ENCODE peak calls at places on chromosome 15, in five cellular contexts. B, D, O, U and J are unnamed samples.

GRCh38 chr15:60477991-60478632 is 830 bp downstream of the ICE2 start:
- DNase-seq in B (no peak), D (peak; percentile 29), O (no peak), U (peak; percentile 39), J (peak; percentile 16)

GRCh38 chr15:23690450-23690852 is 3.3 kb upstream of the NDN start:
- DNase-seq in B (no peak), D (peak; percentile 11), O (no peak), U (peak; percentile 53), J (peak; percentile 61)

GRCh38 chr15:40100133-40100946 is 8.3 kb downstream of the BMF start:
- DNase-seq in B (no peak), D (no peak), O (no peak), U (no peak), J (no peak)

GRCh38 chr15:53535886-53536285 is 223.6 kb downstream of the WDR72 start:
- DNase-seq in B (no peak), D (no peak), O (no peak), U (no peak), J (no peak)

GRCh38 chr15:67183443-67184169 is 70.9 kb downstream of the AAGAB start:
- DNase-seq in B (no peak), D (no peak), O (no peak), U (no peak), J (no peak)

GRCh38 chr15:57777034-57777433 is 70.5 kb downstream of the POLR2M start:
- DNase-seq in B (no peak), D (no peak), O (no peak), U (no peak), J (no peak)

GRCh38 chr15:48096355-48096786 is 24.4 kb upstream of the SLC24A5 start:
- DNase-seq in B (no peak), D (no peak), O (no peak), U (no peak), J (no peak)

GRCh38 chr15:63476229-63476632 is 28.2 kb upstream of the USP3 start:
- DNase-seq in B (peak; percentile 65), D (no peak), O (no peak), U (no peak), J (no peak)

GRCh38 chr15:38809621-38810020 is 245.0 kb upstream of the RASGRP1 start:
- DNase-seq in B (no peak), D (no peak), O (no peak), U (no peak), J (no peak)

GRCh38 chr15:27970661-27971392 is 128.3 kb downstream of the OCA2 start:
- DNase-seq in B (no peak), D (no peak), O (no peak), U (no peak), J (no peak)

GRCh38 chr15:77402740-77403379 is 17.0 kb downstream of the PEAK1 start:
- DNase-seq in B (no peak), D (no peak), O (no peak), U (no peak), J (no peak)

GRCh38 chr15:68623301-68623892 is 44.6 kb downstream of the CORO2B start:
- DNase-seq in B (no peak), D (no peak), O (no peak), U (no peak), J (no peak)

GRCh38 chr15:53378096-53378620 is 381.3 kb downstream of the WDR72 start:
- DNase-seq in B (no peak), D (no peak), O (no peak), U (no peak), J (no peak)

GRCh38 chr15:33242669-33243191 is 48.2 kb upstream of the FMN1 start:
- DNase-seq in B (no peak), D (no peak), O (no peak), U (peak; percentile 75), J (no peak)

GRCh38 chr15:45469429-45469828 is 53.1 kb downstream of the SLC30A4 start:
- DNase-seq in B (no peak), D (no peak), O (no peak), U (peak; percentile 50), J (no peak)

GRCh38 chr15:85423256-85423655 is 42.9 kb downstream of the AKAP13 start:
- DNase-seq in B (no peak), D (no peak), O (no peak), U (no peak), J (no peak)

GRCh38 chr15:62835351-62835750 is 207.2 kb upstream of the TPM1 start:
- DNase-seq in B (no peak), D (no peak), O (no peak), U (no peak), J (no peak)

GRCh38 chr15:37789392-37789776 is 145.1 kb upstream of the TMCO5A start:
- DNase-seq in B (no peak), D (no peak), O (no peak), U (no peak), J (no peak)

GRCh38 chr15:69424748-69425413 is 10.7 kb downstream of the KIF23 start:
- DNase-seq in B (no peak), D (no peak), O (no peak), U (no peak), J (no peak)

GRCh38 chr15:52337961-52338535 is 42.4 kb upstream of the MYO5C start:
- DNase-seq in B (no peak), D (no peak), O (no peak), U (peak; percentile 27), J (no peak)

GRCh38 chr15:23857028-23857641 is 170.0 kb upstream of the NDN start:
- DNase-seq in B (no peak), D (peak; percentile 52), O (no peak), U (peak; percentile 91), J (no peak)

GRCh38 chr15:42650208-42651066 is 75.0 kb downstream of the STARD9 start:
- DNase-seq in B (peak; percentile 61), D (peak; percentile 85), O (peak; percentile 77), U (peak; percentile 83), J (peak; percentile 81)

GRCh38 chr15:34514251-34514760 is 69.1 kb downstream of the GOLGA8B start:
- DNase-seq in B (no peak), D (peak; percentile 49), O (no peak), U (peak; percentile 65), J (peak; percentile 14)

GRCh38 chr15:70186152-70186551 is 88.4 kb upstream of the TLE3 start:
- DNase-seq in B (no peak), D (no peak), O (no peak), U (no peak), J (no peak)

GRCh38 chr15:81265256-81265943 is 58.5 kb downstream of the STARD5 start:
- DNase-seq in B (no peak), D (no peak), O (no peak), U (peak; percentile 19), J (no peak)

GRCh38 chr15:23416349-23417276 is 30.4 kb downstream of the GOLGA6L2 start:
- DNase-seq in B (no peak), D (peak; percentile 47), O (no peak), U (peak; percentile 75), J (no peak)

GRCh38 chr15:89389841-89390603 is 55.4 kb upstream of the POLG start:
- DNase-seq in B (no peak), D (no peak), O (no peak), U (no peak), J (no peak)

GRCh38 chr15:24961967-24962366 is 7.2 kb downstream of the SNRPN start:
- DNase-seq in B (no peak), D (no peak), O (no peak), U (no peak), J (no peak)

GRCh38 chr15:24954783-24955548 is at the start of the genes SNRPN and SNURF:
- DNase-seq in B (no peak), D (no peak), O (peak; percentile 22), U (peak; percentile 76), J (peak; percentile 64)

GRCh38 chr15:24956131-24956838 is 1.5 kb downstream of the SNRPN start:
- DNase-seq in B (no peak), D (peak; percentile 7), O (peak; percentile 25), U (peak; percentile 81), J (peak; percentile 75)

GRCh38 chr15:24955549-24955929 is 752 bp downstream of the SNRPN start:
- DNase-seq in B (no peak), D (no peak), O (no peak), U (no peak), J (no peak)

GRCh38 chr15:24957691-24958090 is 2.9 kb downstream of the SNRPN start:
- DNase-seq in B (no peak), D (no peak), O (no peak), U (peak; percentile 42), J (no peak)
- H3K4me3 ChIP-seq in B (no peak overlapping the region), D (no peak overlapping the region), O (no peak overlapping the region), U (peak overlapping the region; percentile 77), J (peak overlapping the region; percentile 61)

GRCh38 chr15:29104566-29104880 is 165.1 kb downstream of the NSMCE3 start:
- DNase-seq in B (no peak), D (no peak), O (no peak), U (no peak), J (no peak)

GRCh38 chr15:29106116-29106515 is 163.5 kb downstream of the NSMCE3 start:
- DNase-seq in B (no peak), D (no peak), O (no peak), U (no peak), J (no peak)

GRCh38 chr15:29105151-29105785 is 164.4 kb downstream of the NSMCE3 start:
- DNase-seq in B (no peak), D (no peak), O (no peak), U (no peak), J (no peak)

GRCh38 chr15:29102911-29103824 is 166.5 kb downstream of the NSMCE3 start:
- DNase-seq in B (no peak), D (no peak), O (no peak), U (peak; percentile 78), J (no peak)

DNA sequence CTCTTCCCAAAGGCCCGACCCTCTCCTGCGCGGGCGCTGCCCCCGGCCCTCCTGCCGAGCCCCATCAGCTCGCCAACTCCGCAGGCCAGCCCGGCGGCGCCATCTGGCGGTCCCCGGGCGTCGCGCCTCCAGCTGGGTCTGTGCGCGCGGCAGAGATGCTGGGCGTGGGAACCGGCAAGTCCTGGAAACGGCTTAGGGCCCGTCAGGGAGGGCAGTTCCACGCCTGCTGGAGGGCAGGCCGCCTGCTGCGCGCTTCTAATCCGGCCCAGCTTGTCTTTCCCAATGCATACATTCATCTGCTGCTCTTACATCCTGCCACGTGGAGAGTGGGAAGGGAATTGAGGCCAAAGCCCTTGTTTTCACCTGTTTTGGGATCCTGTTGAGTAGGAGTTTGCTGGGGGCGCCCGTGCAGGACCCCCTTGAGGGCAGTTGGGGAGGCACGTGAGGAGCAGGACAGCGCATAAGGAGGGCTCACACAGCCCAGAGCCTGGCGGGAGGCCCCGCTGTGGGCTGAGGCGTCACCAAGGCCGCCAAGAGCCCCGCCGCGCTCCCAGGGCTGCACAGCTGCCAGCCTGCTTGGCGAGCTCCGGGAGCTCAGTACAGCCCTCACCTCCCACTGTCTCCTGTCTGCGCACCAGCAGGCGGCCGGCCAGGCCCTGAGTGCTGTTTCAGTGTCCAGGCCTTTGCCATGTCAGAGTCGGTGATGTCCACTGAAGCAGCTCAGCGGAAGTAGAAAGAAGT is 165.6 kb downstream of the NSMCE3 start:
- DNase-seq in B (peak; percentile 33), D (no peak), O (no peak), U (peak; percentile 93), J (peak; percentile 52)
- TF ChIP-seq POLR2AphosphoS5 in B (no peak), D (no peak), O (no peak), U (no peak), J (no peak)

GRCh38 chr15:100559330-100559729 is 30.6 kb upstream of the CERS3 start:
- DNase-seq in B (no peak), D (no peak), O (no peak), U (no peak), J (peak; percentile 46)
- H3K27ac ChIP-seq in B (no peak overlapping the region), D (no peak overlapping the region), O (no peak overlapping the region), U (no peak overlapping the region), J (no peak overlapping the region)

DNA sequence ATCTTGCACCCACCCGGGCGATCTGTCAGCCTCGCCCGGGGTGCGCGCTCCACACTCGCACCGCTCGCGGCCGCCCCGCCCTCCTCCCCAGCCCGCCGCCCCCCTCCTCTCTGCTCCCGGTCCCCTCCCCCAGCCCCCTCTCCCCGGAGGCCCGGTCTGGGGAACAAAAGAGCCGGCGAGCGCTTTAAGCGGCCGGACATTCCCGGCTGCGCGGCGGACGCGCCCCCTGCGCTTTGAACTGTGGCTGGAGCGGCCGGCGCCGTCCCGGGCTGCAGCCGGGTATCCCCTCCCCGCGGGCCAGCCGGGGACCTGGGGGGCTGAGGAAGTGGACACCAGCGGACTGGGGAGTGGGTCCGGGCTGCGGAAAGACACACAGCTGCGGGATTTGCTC is at the start of gene IGDCC3:
- DNase-seq in B (no peak), D (no peak), O (no peak), U (peak; percentile 90), J (no peak)
- H3K4me3 ChIP-seq in B (peak within 1 kb of the TSS; percentile 31), D (no peak within 1 kb of the TSS), O (peak within 1 kb of the TSS; percentile 46), U (peak within 1 kb of the TSS; percentile 93), J (peak within 1 kb of the TSS; percentile 44)